ENCODE peak calls at places on chromosomes 1 and 21, in four cellular contexts. One of them, this sample, is unnamed.

GRCh38 chr1:93288558-93288957 is 57.1 kb upstream of the DR1 start:
- DNase-seq in right lobe of liver: no peak
- DNase-seq in Calu3: no peak
- DNase-seq in GM06990: no peak
- DNase-seq in this sample: no peak

GRCh38 chr21:28602581-28602980 is 390.1 kb downstream of the LTN1 start:
- DNase-seq in right lobe of liver: no peak
- DNase-seq in GM06990: no peak
- DNase-seq in Calu3: no peak
- DNase-seq in this sample: no peak

GRCh38 chr1:235011599-235012435 is 116.8 kb downstream of the TOMM20 start:
- DNase-seq in Calu3: peak; percentile 78
- DNase-seq in GM06990: peak; percentile 95
- DNase-seq in right lobe of liver: peak; percentile 59
- DNase-seq in this sample: peak; percentile 99

GRCh38 chr1:28577738-28578536 is 14.1 kb upstream of the RAB42 start:
- DNase-seq in right lobe of liver: no peak
- DNase-seq in GM06990: no peak
- DNase-seq in Calu3: no peak
- DNase-seq in this sample: no peak

GRCh38 chr21:44918107-44918470 is 2.6 kb downstream of the ITGB2 start:
- DNase-seq in right lobe of liver: peak; percentile 75
- DNase-seq in Calu3: no peak
- DNase-seq in GM06990: no peak
- DNase-seq in this sample: no peak

GRCh38 chr1:65330822-65331221 is 21.5 kb downstream of the DNAJC6 start:
- DNase-seq in GM06990: no peak
- DNase-seq in Calu3: no peak
- DNase-seq in right lobe of liver: no peak
- DNase-seq in this sample: no peak

GRCh38 chr21:28247454-28248020 is 745.1 kb downstream of the LTN1 start:
- DNase-seq in Calu3: no peak
- DNase-seq in GM06990: no peak
- DNase-seq in right lobe of liver: no peak
- DNase-seq in this sample: no peak

GRCh38 chr1:24850353-24850905 is 79.6 kb downstream of the RUNX3 start:
- DNase-seq in GM06990: no peak
- DNase-seq in Calu3: no peak
- DNase-seq in right lobe of liver: no peak
- DNase-seq in this sample: no peak

GRCh38 chr1:41151846-41152245 is 90.3 kb downstream of the SCMH1 start:
- DNase-seq in Calu3: no peak
- DNase-seq in right lobe of liver: no peak
- DNase-seq in GM06990: no peak
- DNase-seq in this sample: no peak

GRCh38 chr1:230170153-230170547 is 103.1 kb downstream of the GALNT2 start:
- DNase-seq in GM06990: no peak
- DNase-seq in right lobe of liver: no peak
- DNase-seq in Calu3: no peak
- DNase-seq in this sample: no peak

GRCh38 chr1:19310720-19311502 is 1.0 kb downstream of the AKR7A2 start:
- DNase-seq in GM06990: no peak
- DNase-seq in right lobe of liver: no peak
- DNase-seq in Calu3: no peak
- DNase-seq in this sample: no peak

GRCh38 chr1:156119503-156120209 is 5.1 kb downstream of the LMNA start:
- DNase-seq in right lobe of liver: no peak
- DNase-seq in Calu3: peak; percentile 56
- DNase-seq in GM06990: peak; percentile 44
- DNase-seq in this sample: no peak

GRCh38 chr1:61079276-61079897 is 3.0 kb upstream of the NFIA start:
- DNase-seq in GM06990: no peak
- DNase-seq in right lobe of liver: no peak
- DNase-seq in Calu3: no peak
- DNase-seq in this sample: no peak

GRCh38 chr1:199113265-199113869 is 474.5 kb downstream of the PTPRC start:
- DNase-seq in Calu3: peak; percentile 69
- DNase-seq in GM06990: peak; percentile 31
- DNase-seq in right lobe of liver: peak; percentile 42
- DNase-seq in this sample: peak; percentile 53

GRCh38 chr1:177848577-177848976 is 121.3 kb downstream of the SEC16B start:
- DNase-seq in GM06990: no peak
- DNase-seq in right lobe of liver: no peak
- DNase-seq in Calu3: no peak
- DNase-seq in this sample: no peak

GRCh38 chr1:40476924-40477679 is at the start of gene ZFP69:
- DNase-seq in right lobe of liver: peak; percentile 80
- DNase-seq in Calu3: peak; percentile 75
- DNase-seq in GM06990: peak; percentile 90
- DNase-seq in this sample: no peak

GRCh38 chr1:160548183-160548582 is 25.1 kb upstream of the SLAMF6 start:
- DNase-seq in right lobe of liver: no peak
- DNase-seq in Calu3: no peak
- DNase-seq in GM06990: peak; percentile 59
- DNase-seq in this sample: peak; percentile 76

GRCh38 chr1:54480201-54480848 is 67.7 kb upstream of the ACOT11 start:
- DNase-seq in Calu3: no peak
- DNase-seq in GM06990: no peak
- DNase-seq in right lobe of liver: no peak
- DNase-seq in this sample: no peak

GRCh38 chr21:44301961-44302406 is 2.1 kb downstream of the PFKL start:
- DNase-seq in GM06990: no peak
- DNase-seq in Calu3: no peak
- DNase-seq in right lobe of liver: no peak
- DNase-seq in this sample: no peak

GRCh38 chr1:183074215-183074614 is 51.0 kb downstream of the LAMC1 start:
- DNase-seq in right lobe of liver: no peak
- DNase-seq in GM06990: no peak
- DNase-seq in Calu3: no peak
- DNase-seq in this sample: no peak
- TF ChIP-seq CTCF in right lobe of liver: no peak
- TF ChIP-seq CTCF in GM06990: no peak
- TF ChIP-seq CTCF in Calu3: no peak
- TF ChIP-seq CTCF in this sample: no peak

GRCh38 chr1:202205523-202206190 is 12.1 kb downstream of the LGR6 start:
- DNase-seq in GM06990: no peak
- DNase-seq in Calu3: no peak
- DNase-seq in right lobe of liver: no peak
- DNase-seq in this sample: no peak
- TF ChIP-seq CTCF in GM06990: no peak
- TF ChIP-seq CTCF in Calu3: no peak
- TF ChIP-seq CTCF in right lobe of liver: no peak
- TF ChIP-seq CTCF in this sample: peak; percentile 26

GRCh38 chr21:35616090-35616489 is 444.2 kb downstream of the SETD4 start:
- DNase-seq in GM06990: no peak
- DNase-seq in Calu3: no peak
- DNase-seq in right lobe of liver: no peak
- DNase-seq in this sample: no peak
- TF ChIP-seq CTCF in GM06990: peak; percentile 14
- TF ChIP-seq CTCF in Calu3: no peak
- TF ChIP-seq CTCF in right lobe of liver: peak; percentile 46
- TF ChIP-seq CTCF in this sample: no peak

GRCh38 chr1:79252598-79252997 is 246.1 kb upstream of the ADGRL4 start:
- DNase-seq in right lobe of liver: no peak
- DNase-seq in GM06990: no peak
- DNase-seq in Calu3: no peak
- DNase-seq in this sample: no peak
- TF ChIP-seq CTCF in right lobe of liver: no peak
- TF ChIP-seq CTCF in GM06990: no peak
- TF ChIP-seq CTCF in Calu3: no peak
- TF ChIP-seq CTCF in this sample: no peak

This sample was measured in GM12864.